ENCODE peak calls at places on chromosomes 12 and 14, in eight cellular contexts. One of them, this sample, is unnamed.

GRCh38 chr12:66074561-66074960 is 56.0 kb downstream of the LLPH start:
- DNase-seq in GM23248: peak
- DNase-seq in cardiac fibroblast: peak
- DNase-seq in CD8-positive, alpha-beta memory T cell: no peak
- DNase-seq in epithelial cell of proximal tubule: no peak
- DNase-seq in heart left ventricle: no peak
- DNase-seq in CD4-positive, alpha-beta memory T cell: no peak
- DNase-seq in lower lobe of right lung: no peak
- DNase-seq in this sample: peak

GRCh38 chr14:63656194-63656593 is 14.5 kb upstream of the WDR89 start:
- DNase-seq in GM23248: no peak
- DNase-seq in cardiac fibroblast: no peak
- DNase-seq in CD8-positive, alpha-beta memory T cell: no peak
- DNase-seq in epithelial cell of proximal tubule: no peak
- DNase-seq in heart left ventricle: no peak
- DNase-seq in CD4-positive, alpha-beta memory T cell: no peak
- DNase-seq in lower lobe of right lung: no peak
- DNase-seq in this sample: no peak

GRCh38 chr12:89075890-89076591 is 276.3 kb downstream of the DUSP6 start:
- DNase-seq in GM23248: peak
- DNase-seq in cardiac fibroblast: no peak
- DNase-seq in CD8-positive, alpha-beta memory T cell: no peak
- DNase-seq in epithelial cell of proximal tubule: no peak
- DNase-seq in heart left ventricle: no peak
- DNase-seq in CD4-positive, alpha-beta memory T cell: no peak
- DNase-seq in lower lobe of right lung: no peak
- DNase-seq in this sample: peak

GRCh38 chr14:29240046-29240445 is 473.5 kb downstream of the FOXG1 start:
- DNase-seq in GM23248: peak
- DNase-seq in cardiac fibroblast: peak
- DNase-seq in CD8-positive, alpha-beta memory T cell: no peak
- DNase-seq in epithelial cell of proximal tubule: no peak
- DNase-seq in heart left ventricle: no peak
- DNase-seq in CD4-positive, alpha-beta memory T cell: no peak
- DNase-seq in lower lobe of right lung: no peak
- DNase-seq in this sample: peak

GRCh38 chr12:124115976-124116690 is 143.1 kb downstream of the ZNF664 start:
- DNase-seq in GM23248: no peak
- DNase-seq in cardiac fibroblast: no peak
- DNase-seq in CD8-positive, alpha-beta memory T cell: no peak
- DNase-seq in epithelial cell of proximal tubule: no peak
- DNase-seq in heart left ventricle: no peak
- DNase-seq in CD4-positive, alpha-beta memory T cell: no peak
- DNase-seq in lower lobe of right lung: no peak
- DNase-seq in this sample: no peak

GRCh38 chr12:116508145-116509121 is 50.7 kb upstream of the MAP1LC3B2 start:
- DNase-seq in GM23248: peak
- DNase-seq in cardiac fibroblast: no peak
- DNase-seq in CD8-positive, alpha-beta memory T cell: no peak
- DNase-seq in epithelial cell of proximal tubule: no peak
- DNase-seq in heart left ventricle: peak
- DNase-seq in CD4-positive, alpha-beta memory T cell: peak
- DNase-seq in lower lobe of right lung: peak
- DNase-seq in this sample: no peak

GRCh38 chr14:77663289-77663688 is 44.5 kb downstream of the ALKBH1 start:
- DNase-seq in GM23248: peak
- DNase-seq in cardiac fibroblast: peak
- DNase-seq in CD8-positive, alpha-beta memory T cell: no peak
- DNase-seq in epithelial cell of proximal tubule: peak
- DNase-seq in heart left ventricle: no peak
- DNase-seq in CD4-positive, alpha-beta memory T cell: no peak
- DNase-seq in lower lobe of right lung: no peak
- DNase-seq in this sample: peak

GRCh38 chr12:15532364-15532977 is 210.2 kb downstream of the PTPRO start:
- DNase-seq in GM23248: peak
- DNase-seq in cardiac fibroblast: peak
- DNase-seq in CD8-positive, alpha-beta memory T cell: no peak
- DNase-seq in epithelial cell of proximal tubule: peak
- DNase-seq in heart left ventricle: no peak
- DNase-seq in CD4-positive, alpha-beta memory T cell: peak
- DNase-seq in lower lobe of right lung: no peak
- DNase-seq in this sample: peak

GRCh38 chr12:26212988-26213387 is 17.6 kb downstream of the SSPN start:
- DNase-seq in GM23248: no peak
- DNase-seq in cardiac fibroblast: no peak
- DNase-seq in CD8-positive, alpha-beta memory T cell: no peak
- DNase-seq in epithelial cell of proximal tubule: no peak
- DNase-seq in heart left ventricle: no peak
- DNase-seq in CD4-positive, alpha-beta memory T cell: no peak
- DNase-seq in lower lobe of right lung: no peak
- DNase-seq in this sample: no peak

GRCh38 chr14:92982941-92983340 is 60.0 kb downstream of the CHGA start:
- DNase-seq in GM23248: no peak
- DNase-seq in cardiac fibroblast: no peak
- DNase-seq in CD8-positive, alpha-beta memory T cell: peak
- DNase-seq in epithelial cell of proximal tubule: no peak
- DNase-seq in heart left ventricle: peak
- DNase-seq in CD4-positive, alpha-beta memory T cell: no peak
- DNase-seq in lower lobe of right lung: no peak
- DNase-seq in this sample: no peak

GRCh38 chr12:108778053-108778452 is 46.7 kb upstream of the CORO1C start:
- DNase-seq in GM23248: no peak
- DNase-seq in cardiac fibroblast: no peak
- DNase-seq in CD8-positive, alpha-beta memory T cell: no peak
- DNase-seq in epithelial cell of proximal tubule: no peak
- DNase-seq in heart left ventricle: no peak
- DNase-seq in CD4-positive, alpha-beta memory T cell: no peak
- DNase-seq in lower lobe of right lung: no peak
- DNase-seq in this sample: no peak

GRCh38 chr12:120999191-121000120 is 16.8 kb downstream of the C12orf43 start:
- DNase-seq in GM23248: peak
- DNase-seq in cardiac fibroblast: peak
- DNase-seq in CD8-positive, alpha-beta memory T cell: no peak
- DNase-seq in epithelial cell of proximal tubule: no peak
- DNase-seq in heart left ventricle: no peak
- DNase-seq in CD4-positive, alpha-beta memory T cell: no peak
- DNase-seq in lower lobe of right lung: peak
- DNase-seq in this sample: peak

GRCh38 chr14:75433631-75434556 is 6.1 kb downstream of the JDP2 start:
- DNase-seq in GM23248: peak
- DNase-seq in cardiac fibroblast: no peak
- DNase-seq in CD8-positive, alpha-beta memory T cell: no peak
- DNase-seq in epithelial cell of proximal tubule: no peak
- DNase-seq in heart left ventricle: no peak
- DNase-seq in CD4-positive, alpha-beta memory T cell: no peak
- DNase-seq in lower lobe of right lung: no peak
- DNase-seq in this sample: no peak

GRCh38 chr14:23558363-23559009 is 2.4 kb downstream of the THTPA start:
- DNase-seq in GM23248: no peak
- DNase-seq in cardiac fibroblast: no peak
- DNase-seq in CD8-positive, alpha-beta memory T cell: no peak
- DNase-seq in epithelial cell of proximal tubule: no peak
- DNase-seq in heart left ventricle: no peak
- DNase-seq in CD4-positive, alpha-beta memory T cell: no peak
- DNase-seq in lower lobe of right lung: no peak
- DNase-seq in this sample: no peak

GRCh38 chr14:23557946-23558345 is 1.9 kb downstream of the THTPA start:
- DNase-seq in GM23248: no peak
- DNase-seq in cardiac fibroblast: no peak
- DNase-seq in CD8-positive, alpha-beta memory T cell: no peak
- DNase-seq in epithelial cell of proximal tubule: no peak
- DNase-seq in heart left ventricle: no peak
- DNase-seq in CD4-positive, alpha-beta memory T cell: no peak
- DNase-seq in lower lobe of right lung: no peak
- DNase-seq in this sample: no peak

GRCh38 chr14:23556700-23557440 is 799 bp downstream of the THTPA start:
- DNase-seq in GM23248: peak
- DNase-seq in cardiac fibroblast: no peak
- DNase-seq in CD8-positive, alpha-beta memory T cell: no peak
- DNase-seq in epithelial cell of proximal tubule: no peak
- DNase-seq in heart left ventricle: no peak
- DNase-seq in CD4-positive, alpha-beta memory T cell: no peak
- DNase-seq in lower lobe of right lung: no peak
- DNase-seq in this sample: no peak

GRCh38 chr14:23555882-23556699 is at the start of gene THTPA:
- DNase-seq in GM23248: peak
- DNase-seq in cardiac fibroblast: peak
- DNase-seq in CD8-positive, alpha-beta memory T cell: peak
- DNase-seq in epithelial cell of proximal tubule: peak
- DNase-seq in heart left ventricle: peak
- DNase-seq in CD4-positive, alpha-beta memory T cell: peak
- DNase-seq in lower lobe of right lung: peak
- DNase-seq in this sample: peak

GRCh38 chr14:23557521-23557920 is 1.4 kb downstream of the THTPA start:
- DNase-seq in GM23248: no peak
- DNase-seq in cardiac fibroblast: no peak
- DNase-seq in CD8-positive, alpha-beta memory T cell: no peak
- DNase-seq in epithelial cell of proximal tubule: no peak
- DNase-seq in heart left ventricle: no peak
- DNase-seq in CD4-positive, alpha-beta memory T cell: no peak
- DNase-seq in lower lobe of right lung: no peak
- DNase-seq in this sample: no peak
- H3K4me3 ChIP-seq in GM23248: peak
- H3K4me3 ChIP-seq in cardiac fibroblast: no peak
- H3K4me3 ChIP-seq in CD8-positive, alpha-beta memory T cell: no peak
- H3K4me3 ChIP-seq in epithelial cell of proximal tubule: peak
- H3K4me3 ChIP-seq in heart left ventricle: peak
- H3K4me3 ChIP-seq in CD4-positive, alpha-beta memory T cell: no peak
- H3K4me3 ChIP-seq in lower lobe of right lung: no peak
- H3K4me3 ChIP-seq in this sample: no peak

DNA sequence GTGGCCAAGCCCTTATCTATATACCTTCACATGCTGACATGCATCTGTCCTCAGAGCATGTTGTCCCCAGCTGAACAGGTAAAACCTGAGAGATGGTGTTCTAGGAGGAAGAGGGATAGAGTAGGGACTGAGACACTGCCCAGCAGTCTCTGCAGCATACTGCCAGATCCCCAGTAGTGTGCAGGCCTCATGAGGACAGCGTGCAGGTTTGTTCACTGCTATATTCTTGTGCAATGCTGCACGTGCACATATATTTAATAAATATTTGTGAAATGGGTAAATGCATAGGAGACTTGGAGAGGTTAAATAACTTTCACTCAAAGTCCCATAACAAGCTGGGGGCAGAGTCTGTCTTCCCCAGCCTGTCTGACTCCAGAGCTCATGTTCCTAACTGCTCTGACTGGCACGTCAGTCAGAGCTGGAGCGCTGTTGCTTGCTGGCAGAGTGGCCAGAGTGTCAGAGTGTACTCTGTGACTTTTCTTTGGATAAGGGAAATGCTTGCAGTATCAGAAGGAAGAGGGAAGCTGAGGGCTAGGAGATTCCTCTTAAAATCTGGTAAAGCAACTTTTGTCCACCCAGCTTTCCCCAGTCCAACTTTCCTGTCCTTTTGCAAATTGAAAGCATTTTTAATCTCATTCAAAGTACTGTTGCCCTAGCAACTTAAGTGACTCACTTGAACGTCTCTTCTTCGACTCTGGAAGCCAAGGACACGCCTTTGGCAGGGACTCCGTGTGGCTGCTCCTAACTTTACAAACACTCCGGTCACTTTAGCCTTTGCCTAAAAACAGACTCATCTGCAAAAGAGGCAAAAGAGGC is 14.9 kb upstream of the POLR3B start:
- DNase-seq in GM23248: peak
- DNase-seq in cardiac fibroblast: peak
- DNase-seq in CD8-positive, alpha-beta memory T cell: no peak
- DNase-seq in epithelial cell of proximal tubule: no peak
- DNase-seq in heart left ventricle: peak
- DNase-seq in CD4-positive, alpha-beta memory T cell: no peak
- DNase-seq in lower lobe of right lung: peak
- DNase-seq in this sample: peak
- H3K4me3 ChIP-seq in GM23248: peak
- H3K4me3 ChIP-seq in cardiac fibroblast: no peak
- H3K4me3 ChIP-seq in CD8-positive, alpha-beta memory T cell: no peak
- H3K4me3 ChIP-seq in epithelial cell of proximal tubule: peak
- H3K4me3 ChIP-seq in heart left ventricle: peak
- H3K4me3 ChIP-seq in CD4-positive, alpha-beta memory T cell: no peak
- H3K4me3 ChIP-seq in lower lobe of right lung: peak
- H3K4me3 ChIP-seq in this sample: no peak

DNA sequence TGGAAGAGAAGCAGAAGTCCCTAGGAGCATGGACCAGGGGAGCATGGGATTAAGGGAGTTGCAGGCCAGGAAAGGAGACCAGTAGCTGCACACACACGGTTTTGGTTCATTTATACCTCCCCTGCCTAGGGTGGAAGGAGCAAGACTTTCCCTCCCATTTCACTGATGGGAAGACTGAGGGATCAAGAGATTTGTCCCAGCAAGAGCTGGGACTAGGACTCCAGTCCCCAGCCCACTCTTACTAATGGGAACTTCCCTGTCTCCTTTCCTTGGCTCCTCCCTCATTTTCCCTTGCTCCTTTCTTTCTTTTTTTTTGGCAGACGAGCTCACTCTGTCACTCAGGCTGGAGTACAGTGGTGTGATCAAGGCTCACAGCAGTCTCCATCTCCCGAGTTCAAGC is 13.0 kb downstream of the SCNN1A start:
- DNase-seq in GM23248: no peak
- DNase-seq in cardiac fibroblast: no peak
- DNase-seq in CD8-positive, alpha-beta memory T cell: no peak
- DNase-seq in epithelial cell of proximal tubule: no peak
- DNase-seq in heart left ventricle: no peak
- DNase-seq in CD4-positive, alpha-beta memory T cell: no peak
- DNase-seq in lower lobe of right lung: no peak
- DNase-seq in this sample: no peak
- H3K4me3 ChIP-seq in GM23248: no peak
- H3K4me3 ChIP-seq in cardiac fibroblast: no peak
- H3K4me3 ChIP-seq in CD8-positive, alpha-beta memory T cell: no peak
- H3K4me3 ChIP-seq in epithelial cell of proximal tubule: peak
- H3K4me3 ChIP-seq in heart left ventricle: no peak
- H3K4me3 ChIP-seq in CD4-positive, alpha-beta memory T cell: no peak
- H3K4me3 ChIP-seq in lower lobe of right lung: no peak
- H3K4me3 ChIP-seq in this sample: no peak

DNA sequence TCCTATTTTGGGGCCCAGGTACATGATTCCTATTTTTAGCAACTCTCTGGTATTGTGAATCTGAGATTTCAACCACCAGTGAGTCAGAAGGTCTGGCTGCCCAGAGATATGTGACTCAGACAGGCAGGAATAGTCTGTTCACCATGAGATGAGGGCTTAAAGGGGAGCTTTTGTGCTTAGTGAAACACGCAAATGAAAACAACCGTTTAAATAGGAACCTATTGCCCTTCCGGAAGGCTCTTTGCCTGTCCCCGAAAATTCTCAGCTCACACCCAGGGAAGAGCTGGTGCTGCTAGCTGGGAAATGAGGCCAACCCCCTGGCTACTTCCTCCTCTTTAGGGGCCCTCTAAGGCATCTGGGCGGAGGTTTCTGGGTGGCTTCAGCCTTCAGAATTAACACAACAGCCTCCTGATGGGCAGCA is 283.6 kb downstream of the CACNA1C start:
- DNase-seq in GM23248: peak
- DNase-seq in cardiac fibroblast: peak
- DNase-seq in CD8-positive, alpha-beta memory T cell: no peak
- DNase-seq in epithelial cell of proximal tubule: peak
- DNase-seq in heart left ventricle: peak
- DNase-seq in CD4-positive, alpha-beta memory T cell: no peak
- DNase-seq in lower lobe of right lung: no peak
- DNase-seq in this sample: peak
- H3K4me3 ChIP-seq in GM23248: peak
- H3K4me3 ChIP-seq in cardiac fibroblast: no peak
- H3K4me3 ChIP-seq in CD8-positive, alpha-beta memory T cell: no peak
- H3K4me3 ChIP-seq in epithelial cell of proximal tubule: no peak
- H3K4me3 ChIP-seq in heart left ventricle: no peak
- H3K4me3 ChIP-seq in CD4-positive, alpha-beta memory T cell: no peak
- H3K4me3 ChIP-seq in lower lobe of right lung: no peak
- H3K4me3 ChIP-seq in this sample: no peak

This sample was measured in choroid plexus epithelial cell.